ENCODE peak calls at places on chromosomes 5 and 9, in five cellular contexts. L is neuronal stem cell, N is heart right ventricle, K is upper lobe of right lung, I is small intestine. S is an unnamed sample.

GRCh38 chr5:57987552-57987951 is 472.3 kb downstream of the PLK2 start:
- DNase-seq in I (no peak), L (no peak), N (no peak), K (no peak), S (no peak)

GRCh38 chr9:134344821-134345310 is 18.6 kb downstream of the RXRA start:
- DNase-seq in K (no peak), N (no peak), I (no peak), L (no peak), S (no peak)

GRCh38 chr5:154857091-154857533 is 1.3 kb upstream of the CNOT8 start:
- DNase-seq in K (no peak), N (peak; percentile 86), I (peak; percentile 10), L (no peak), S (no peak)

GRCh38 chr9:106801816-106802215 is 61.1 kb upstream of the ZNF462 start:
- DNase-seq in N (no peak), I (no peak), K (no peak), L (no peak), S (no peak)

GRCh38 chr5:145360936-145361335 is 474.2 kb downstream of the PRELID2 start:
- DNase-seq in K (no peak), L (no peak), N (no peak), I (no peak), S (peak; percentile 35)

GRCh38 chr5:163506726-163507125 is 1.3 kb downstream of the MAT2B start:
- DNase-seq in K (no peak), I (peak; percentile 31), N (no peak), L (no peak), S (no peak)

GRCh38 chr5:873328-873727 is 19.3 kb downstream of the BRD9 start:
- DNase-seq in I (no peak), N (no peak), L (no peak), K (no peak), S (no peak)

GRCh38 chr9:5791870-5792269 is 41.0 kb downstream of the ERMP1 start:
- DNase-seq in N (no peak), I (no peak), L (no peak), K (no peak), S (no peak)

GRCh38 chr5:170769898-170770416 is 13.6 kb upstream of the GABRP start:
- DNase-seq in I (no peak), K (no peak), L (no peak), N (no peak), S (no peak)

GRCh38 chr5:122972877-122973276 is 63.6 kb downstream of the PPIC start:
- DNase-seq in K (no peak), N (no peak), L (no peak), I (no peak), S (no peak)

GRCh38 chr9:132026932-132027585 is 52.6 kb downstream of the MED27 start:
- DNase-seq in I (no peak), L (no peak), N (no peak), K (no peak), S (no peak)

GRCh38 chr9:113628621-113629020 is 165.1 kb downstream of the RGS3 start:
- DNase-seq in N (no peak), I (no peak), K (no peak), L (no peak), S (no peak)

GRCh38 chr5:82351754-82352145 is 73.6 kb upstream of the RPS23 start:
- DNase-seq in K (no peak), L (peak; percentile 58), N (peak; percentile 35), I (peak; percentile 73), S (peak; percentile 87)

GRCh38 chr5:127355342-127355741 is 64.7 kb downstream of the MEGF10 start:
- DNase-seq in N (no peak), L (no peak), I (no peak), K (no peak), S (no peak)

GRCh38 chr5:59522201-59522831 is 371.2 kb downstream of the PDE4D start:
- DNase-seq in I (no peak), L (no peak), K (no peak), N (no peak), S (no peak)

GRCh38 chr5:82931110-82931509 is 146.1 kb downstream of the TMEM167A start:
- DNase-seq in L (no peak), N (no peak), I (no peak), K (no peak), S (no peak)

GRCh38 chr9:93662952-93663572 is 86.7 kb downstream of the PHF2 start:
- DNase-seq in L (no peak), N (no peak), I (no peak), K (peak; percentile 6), S (no peak)

DNA sequence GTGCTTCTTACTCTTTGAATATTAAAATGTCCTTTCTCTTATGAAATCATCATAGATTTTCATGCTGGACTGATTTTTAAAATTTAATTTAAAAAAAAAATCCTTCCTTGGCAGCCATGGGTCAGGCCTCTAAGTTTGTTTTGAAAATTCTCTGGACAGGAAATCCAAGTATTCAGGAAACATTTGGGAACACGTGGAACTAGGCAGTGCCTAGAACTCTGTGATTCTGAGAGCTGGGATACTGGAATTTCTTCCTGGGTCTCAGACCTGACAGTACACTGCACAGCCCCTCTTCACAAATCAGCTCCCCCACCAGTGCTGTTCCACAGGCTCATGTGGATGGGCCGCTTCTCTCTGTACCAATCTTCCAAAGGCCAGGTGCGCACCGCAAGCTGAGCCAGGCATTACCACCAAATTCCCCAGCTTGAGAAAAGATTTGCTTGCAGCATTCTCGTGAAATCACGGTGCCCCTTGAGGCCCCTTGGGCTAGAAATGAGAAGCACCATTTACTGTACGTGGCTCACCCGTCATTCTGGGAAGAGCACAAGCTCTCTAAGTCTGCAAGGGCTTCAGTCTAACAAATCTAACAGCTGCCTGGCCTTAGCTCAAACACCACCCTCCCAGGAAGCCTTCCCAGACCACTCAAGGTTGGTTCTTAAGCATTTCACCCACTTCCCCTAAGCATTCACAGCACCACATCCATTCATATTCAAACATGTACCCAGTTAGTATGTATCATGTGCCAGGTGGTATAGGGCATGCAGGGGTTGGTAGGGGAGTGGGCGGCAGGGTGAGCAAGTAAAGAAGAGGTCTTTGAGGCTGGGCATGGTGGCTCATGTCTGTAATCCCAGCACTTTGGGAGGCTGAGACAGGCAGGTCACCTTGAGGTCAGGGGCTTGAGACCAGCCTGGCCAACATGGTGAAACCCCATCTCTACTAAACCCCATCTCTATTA is 26.5 kb downstream of the B4GALT1 start:
- DNase-seq in L (no peak), N (no peak), K (no peak), I (no peak), S (no peak)
- H3K4me1 ChIP-seq in L (peaks cover 18% of the 10 kb centered on the region), N (peaks cover 99% of the 10 kb centered on the region), K (peaks cover 96% of the 10 kb centered on the region), I (peaks cover 2% of the 10 kb centered on the region), S (peaks cover 41% of the 10 kb centered on the region)

GRCh38 chr9:130846487-130847305 is 11.6 kb downstream of the ABL1 start:
- DNase-seq in I (no peak), N (no peak), K (no peak), L (no peak), S (peak; percentile 77)
- H3K27ac ChIP-seq in I (no peak overlapping the region), N (peak overlapping the region; percentile 88), K (peak overlapping the region; percentile 80), L (no peak overlapping the region), S (peak overlapping the region; percentile 79)

DNA sequence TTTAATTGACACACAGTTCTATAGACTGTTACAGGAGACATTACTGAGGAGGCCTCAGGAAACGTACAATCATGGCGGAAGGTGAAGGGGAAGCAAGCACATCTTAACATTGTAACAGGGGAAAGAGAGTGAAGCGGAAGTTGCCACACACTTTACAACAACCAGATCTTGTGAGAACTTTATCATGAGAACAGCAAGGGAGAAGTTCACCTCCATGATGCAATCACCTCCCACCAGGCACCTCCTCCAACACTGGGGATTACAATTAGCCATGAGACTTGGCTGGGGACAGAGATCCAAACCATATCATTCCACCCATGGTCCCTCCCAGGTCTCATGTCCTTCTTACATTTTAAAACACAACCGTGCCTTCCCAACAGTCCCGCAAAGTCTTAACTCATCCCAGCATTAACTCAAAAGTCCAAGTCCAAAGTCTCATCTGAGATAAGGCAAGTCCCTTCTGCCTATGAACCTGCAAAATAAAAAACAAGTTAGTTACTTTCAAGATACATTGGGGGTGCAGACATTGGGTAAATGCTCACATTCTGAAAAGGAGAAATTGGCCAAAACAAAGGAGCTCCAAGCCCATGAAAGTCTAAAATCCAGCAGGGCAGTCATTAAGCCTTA is 138.3 kb downstream of the TMEM161B start:
- DNase-seq in N (no peak), L (no peak), K (no peak), I (peak; percentile 26), S (no peak)
- H3K4me1 ChIP-seq in N (no peaks in the 10 kb centered on the region), L (no peaks in the 10 kb centered on the region), K (no peaks in the 10 kb centered on the region), I (no peaks in the 10 kb centered on the region), S (no peaks in the 10 kb centered on the region)

GRCh38 chr9:18606831-18607230 is 132.9 kb downstream of the ADAMTSL1 start:
- DNase-seq in K (no peak), N (no peak), L (peak; percentile 48), I (no peak), S (peak; percentile 71)

GRCh38 chr9:18608371-18608770 is 134.4 kb downstream of the ADAMTSL1 start:
- DNase-seq in L (no peak), K (no peak), N (no peak), I (no peak), S (no peak)

GRCh38 chr9:18606281-18606680 is 132.3 kb downstream of the ADAMTSL1 start:
- DNase-seq in K (no peak), N (no peak), L (no peak), I (no peak), S (no peak)

GRCh38 chr9:18604971-18605370 is 131.0 kb downstream of the ADAMTSL1 start:
- DNase-seq in L (no peak), N (no peak), I (no peak), K (no peak), S (no peak)

DNA sequence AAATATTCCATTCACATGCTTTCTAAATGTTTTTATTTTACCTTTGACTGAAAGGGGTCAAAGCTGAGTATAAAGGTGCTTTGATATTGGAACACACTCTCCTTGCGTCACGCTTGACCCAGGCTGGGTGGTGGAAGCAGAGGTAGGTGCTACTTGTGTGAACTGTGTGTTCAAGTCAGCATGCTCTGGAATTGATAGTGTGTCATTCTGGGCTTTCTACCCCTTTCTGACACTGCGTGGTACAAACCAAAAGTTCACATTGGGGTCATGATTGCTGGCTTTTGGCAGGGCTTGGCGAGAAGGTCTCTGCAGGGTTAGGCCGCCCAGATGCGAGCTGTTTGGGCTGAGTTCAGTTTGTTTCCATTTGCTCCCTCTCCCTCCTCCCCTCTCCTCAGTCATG is 131.8 kb downstream of the ADAMTSL1 start:
- DNase-seq in K (no peak), L (no peak), I (no peak), N (peak; percentile 54), S (no peak)
- H3K27ac ChIP-seq in K (no peak overlapping the region), L (no peak overlapping the region), I (no peak overlapping the region), N (no peak overlapping the region), S (no peak overlapping the region)

GRCh38 chr9:130445268-130445983 is 665 bp downstream of the ASS1 start:
- DNase-seq in K (peak; percentile 81), N (peak; percentile 70), I (peak; percentile 79), L (no peak), S (peak; percentile 87)
- H3K4me1 ChIP-seq in K (peaks cover 46% of the 10 kb centered on the region), N (peaks cover 39% of the 10 kb centered on the region), I (peaks cover 3% of the 10 kb centered on the region), L (peaks cover 19% of the 10 kb centered on the region), S (peaks cover 17% of the 10 kb centered on the region)